ENCODE peak calls at places on chromosomes 3 and 15, in nine cellular contexts. C is activated CD4-positive, alpha-beta T cell treated with anti-CD3 and anti-CD28 coated beads, Interleukin-2, amount 50 U/mL, for 24 hours; L is ACHN; Z is K562; M is LoVo; T is GM06990; X is amygdala; U is activated CD8-positive, alpha-beta memory T cell treated with anti-CD3 and anti-CD28 coated beads for 24 hours; B is NCI-H774. G is an unnamed sample.

GRCh38 chr15:43133429-43134156 is at the start of gene TMEM62:
- DNase-seq in C (peak; percentile 43), L (peak; percentile 62), Z (peak; percentile 86), M (peak; percentile 81), T (peak; percentile 90), X (peak; percentile 60), U (peak; percentile 84), B (peak; percentile 76), G (no peak)

GRCh38 chr3:175003590-175003989 is 144.5 kb downstream of the NAALADL2 start:
- DNase-seq in C (no peak), L (no peak), Z (no peak), M (no peak), T (no peak), X (no peak), U (no peak), B (no peak), G (no peak)

GRCh38 chr15:99164119-99164518 is 59.2 kb downstream of the SYNM start:
- DNase-seq in C (no peak), L (no peak), Z (no peak), M (no peak), T (no peak), X (no peak), U (no peak), B (no peak), G (no peak)

GRCh38 chr3:194367992-194368841 is 1.3 kb downstream of the LRRC15 start:
- DNase-seq in C (no peak), L (no peak), Z (no peak), M (no peak), T (no peak), X (no peak), U (no peak), B (no peak), G (no peak)

GRCh38 chr3:177606891-177607290 is 409.6 kb upstream of the TBL1XR1 start:
- DNase-seq in C (no peak), L (no peak), Z (no peak), M (no peak), T (no peak), X (no peak), U (no peak), B (peak; percentile 57), G (no peak)

GRCh38 chr3:161990036-161990435 is 493.4 kb downstream of the OTOL1 start:
- DNase-seq in C (no peak), L (no peak), Z (no peak), M (no peak), T (no peak), X (no peak), U (no peak), B (no peak), G (no peak)

GRCh38 chr3:67017211-67017610 is 19.1 kb downstream of the KBTBD8 start:
- DNase-seq in C (no peak), L (no peak), Z (peak; percentile 88), M (no peak), T (no peak), X (no peak), U (no peak), B (no peak), G (no peak)

GRCh38 chr3:46812237-46812791 is 50.9 kb downstream of the MYL3 start:
- DNase-seq in C (peak; percentile 61), L (no peak), Z (peak; percentile 89), M (peak; percentile 28), T (peak; percentile 47), X (no peak), U (peak; percentile 87), B (peak; percentile 51), G (no peak)

GRCh38 chr3:172367205-172368105 is 80.8 kb downstream of the GHSR start:
- DNase-seq in C (no peak), L (peak; percentile 72), Z (peak; percentile 28), M (no peak), T (no peak), X (no peak), U (no peak), B (no peak), G (no peak)

GRCh38 chr3:61454806-61455205 is 106.6 kb upstream of the PTPRG start:
- DNase-seq in C (no peak), L (no peak), Z (no peak), M (no peak), T (no peak), X (no peak), U (no peak), B (no peak), G (no peak)

GRCh38 chr3:47347217-47347801 is 33.5 kb upstream of the PTPN23 start:
- DNase-seq in C (no peak), L (no peak), Z (peak; percentile 80), M (no peak), T (peak; percentile 39), X (no peak), U (no peak), B (no peak), G (no peak)

GRCh38 chr15:70778258-70779076 is 15.1 kb upstream of the UACA start:
- DNase-seq in C (no peak), L (no peak), Z (no peak), M (no peak), T (no peak), X (no peak), U (no peak), B (no peak), G (no peak)

GRCh38 chr15:47484119-47484518 is 233.2 kb upstream of the SEMA6D start:
- DNase-seq in C (no peak), L (no peak), Z (no peak), M (no peak), T (no peak), X (no peak), U (no peak), B (no peak), G (no peak)

GRCh38 chr15:31329640-31330010 is 3.0 kb downstream of the KLF13 start:
- DNase-seq in C (no peak), L (no peak), Z (no peak), M (no peak), T (no peak), X (no peak), U (no peak), B (no peak), G (no peak)

GRCh38 chr3:188342991-188343732 is 189.2 kb downstream of the LPP start:
- DNase-seq in C (no peak), L (peak; percentile 11), Z (no peak), M (no peak), T (no peak), X (no peak), U (no peak), B (no peak), G (no peak)

GRCh38 chr3:112104774-112105173 is 18.6 kb downstream of the C3orf52 start:
- DNase-seq in C (no peak), L (no peak), Z (no peak), M (no peak), T (no peak), X (no peak), U (no peak), B (no peak), G (no peak)